ENCODE peak calls at places on chromosomes 5 and 9, in five cellular contexts. S is A549, A is caudate nucleus, R is anterior cingulate cortex, X is RCC 7860. Z is an unnamed sample.

GRCh38 chr5:98927988-98928801 is 612 bp downstream of the CHD1 start:
- DNase-seq in S (peak), A (peak), R (peak), X (peak), Z (no peak)

GRCh38 chr5:25858019-25858418 is 1180.4 kb downstream of the CDH9 start:
- DNase-seq in S (no peak), A (no peak), R (no peak), X (no peak), Z (no peak)

GRCh38 chr5:14547660-14548059 is 33.9 kb upstream of the OTULINL start:
- DNase-seq in S (no peak), A (no peak), R (no peak), X (no peak), Z (no peak)

GRCh38 chr9:77460938-77461337 is 187.2 kb downstream of the GNA14 start:
- DNase-seq in S (no peak), A (no peak), R (no peak), X (no peak), Z (no peak)

GRCh38 chr5:40121236-40121635 is 558.5 kb upstream of the PTGER4 start:
- DNase-seq in S (no peak), A (no peak), R (no peak), X (no peak), Z (no peak)

GRCh38 chr5:1342268-1342667 is 2.6 kb downstream of the CLPTM1L start:
- DNase-seq in S (no peak), A (no peak), R (no peak), X (no peak), Z (no peak)

GRCh38 chr5:103434057-103434456 is 128.5 kb downstream of the NUDT12 start:
- DNase-seq in S (no peak), A (no peak), R (no peak), X (no peak), Z (no peak)

GRCh38 chr5:66072031-66072430 is 72.1 kb upstream of the SREK1 start:
- DNase-seq in S (no peak), A (no peak), R (no peak), X (no peak), Z (no peak)

GRCh38 chr9:3931996-3932906 is 367.6 kb downstream of the GLIS3 start:
- DNase-seq in S (no peak), A (no peak), R (no peak), X (no peak), Z (no peak)

GRCh38 chr9:35903049-35903448 is 3.0 kb upstream of the HRCT1 start:
- DNase-seq in S (peak), A (no peak), R (no peak), X (peak), Z (peak)

GRCh38 chr9:21831841-21832509 is 29.5 kb downstream of the MTAP start:
- DNase-seq in S (peak), A (no peak), R (no peak), X (peak), Z (no peak)

GRCh38 chr9:98929866-98930265 is 13.8 kb upstream of the COL15A1 start:
- DNase-seq in S (no peak), A (no peak), R (no peak), X (no peak), Z (no peak)

GRCh38 chr9:35689601-35690446 is at the start of gene TPM2:
- DNase-seq in S (peak), A (no peak), R (no peak), X (no peak), Z (no peak)

GRCh38 chr5:92761585-92761984 is 819.4 kb downstream of the NR2F1-AS1 start:
- DNase-seq in S (no peak), A (no peak), R (no peak), X (no peak), Z (no peak)

GRCh38 chr5:17132444-17133083 is 84.9 kb upstream of the BASP1 start:
- DNase-seq in S (peak), A (no peak), R (no peak), X (peak), Z (no peak)

GRCh38 chr5:31581498-31582099 is 49.5 kb downstream of the C5orf22 start:
- DNase-seq in S (no peak), A (no peak), R (no peak), X (peak), Z (peak)

GRCh38 chr5:1387059-1387755 is 42.3 kb upstream of the CLPTM1L start:
- DNase-seq in S (no peak), A (no peak), R (no peak), X (no peak), Z (no peak)

GRCh38 chr5:122220498-122220897 is 91.2 kb downstream of the ZNF474 start:
- DNase-seq in S (no peak), A (no peak), R (no peak), X (no peak), Z (no peak)

GRCh38 chr9:114192539-114192938 is 37.2 kb downstream of the COL27A1 start:
- DNase-seq in S (no peak), A (no peak), R (no peak), X (no peak), Z (no peak)

GRCh38 chr5:178189433-178189832 is 2.3 kb upstream of the GMCL2 start:
- DNase-seq in S (no peak), A (no peak), R (no peak), X (no peak), Z (no peak)

GRCh38 chr9:109971226-109971625 is 191.2 kb downstream of the PALM2AKAP2 start:
- DNase-seq in S (no peak), A (no peak), R (no peak), X (no peak), Z (no peak)

GRCh38 chr9:113921366-113921765 is 45.3 kb downstream of the ZNF618 start:
- DNase-seq in S (no peak), A (no peak), R (no peak), X (no peak), Z (no peak)

GRCh38 chr5:140800816-140801493 is at the start of gene PCDHA3:
- DNase-seq in S (peak), A (no peak), R (no peak), X (no peak), Z (no peak)

GRCh38 chr9:96379461-96379860 is 4.0 kb downstream of the SLC35D2 start:
- DNase-seq in S (no peak), A (no peak), R (no peak), X (no peak), Z (no peak)

GRCh38 chr5:39506216-39506615 is 81.4 kb upstream of the DAB2 start:
- DNase-seq in S (no peak), A (no peak), R (no peak), X (no peak), Z (no peak)

GRCh38 chr9:93682155-93682968 is 106.0 kb downstream of the PHF2 start:
- DNase-seq in S (peak), A (peak), R (peak), X (no peak), Z (peak)

GRCh38 chr9:3828495-3828894 is 302.7 kb upstream of the RFX3 start:
- DNase-seq in S (no peak), A (no peak), R (no peak), X (no peak), Z (no peak)

GRCh38 chr9:34291019-34291418 is 38.0 kb downstream of the KIF24 start:
- DNase-seq in S (no peak), A (no peak), R (no peak), X (no peak), Z (no peak)

GRCh38 chr5:127863610-127864395 is 160.6 kb downstream of the CCDC192 start:
- DNase-seq in S (no peak), A (no peak), R (no peak), X (no peak), Z (no peak)

GRCh38 chr5:72063219-72063819 is 44.0 kb upstream of the MAP1B start:
- DNase-seq in S (no peak), A (no peak), R (no peak), X (no peak), Z (no peak)

GRCh38 chr9:69223605-69224004 is 49.5 kb downstream of the TJP2 start:
- DNase-seq in S (peak), A (no peak), R (peak), X (peak), Z (no peak)

GRCh38 chr5:130231786-130232185 is 327.5 kb downstream of the CHSY3 start:
- DNase-seq in S (no peak), A (no peak), R (no peak), X (no peak), Z (no peak)

GRCh38 chr9:72480931-72481330 is 40.5 kb upstream of the TMC1 start:
- DNase-seq in S (peak), A (no peak), R (no peak), X (peak), Z (no peak)

GRCh38 chr5:132837868-132838267 is 7.4 kb upstream of the SHROOM1 start:
- DNase-seq in S (no peak), A (no peak), R (no peak), X (no peak), Z (no peak)

GRCh38 chr5:147628054-147628895 is 118.4 kb upstream of the DPYSL3 start:
- DNase-seq in S (peak), A (peak), R (no peak), X (peak), Z (peak)

GRCh38 chr5:139710370-139711066 is 62.4 kb downstream of the CXXC5 start:
- DNase-seq in S (peak), A (peak), R (peak), X (peak), Z (peak)

GRCh38 chr9:93189369-93190132 is 5.6 kb downstream of the WNK2 start:
- DNase-seq in S (no peak), A (no peak), R (no peak), X (no peak), Z (no peak)

GRCh38 chr9:109444771-109445320 is 53.3 kb downstream of the PTPN3 start:
- DNase-seq in S (no peak), A (no peak), R (no peak), X (no peak), Z (no peak)